ENCODE peak calls at places on chromosome 22, in four cellular contexts. O, N, C and H are unnamed samples.

GRCh38 chr22:34878996-34879395 is 187.0 kb upstream of the ISX start:
- DNase-seq in O (no peak), N (no peak), C (no peak), H (no peak)

GRCh38 chr22:19394274-19395050 is 37.1 kb downstream of the HIRA start:
- DNase-seq in O (no peak), N (no peak), C (no peak), H (no peak)

GRCh38 chr22:30802202-30803166 is 107.8 kb downstream of the OSBP2 start:
- DNase-seq in O (peak), N (peak), C (peak), H (peak)

GRCh38 chr22:45877036-45877380 is 100.0 kb downstream of the WNT7B start:
- DNase-seq in O (no peak), N (no peak), C (no peak), H (no peak)

GRCh38 chr22:19612866-19613572 is 88.8 kb upstream of the CLDN5 start:
- DNase-seq in O (no peak), N (no peak), C (no peak), H (no peak)

GRCh38 chr22:29716814-29717213 is 3.0 kb upstream of the CABP7 start:
- DNase-seq in O (peak), N (no peak), C (peak), H (peak)

GRCh38 chr22:47159592-47159991 is 397.1 kb downstream of the TBC1D22A start:
- DNase-seq in O (no peak), N (no peak), C (no peak), H (no peak)

GRCh38 chr22:32695451-32695891 is 106.0 kb upstream of the TIMP3 start:
- DNase-seq in O (no peak), N (no peak), C (peak), H (no peak)